ENCODE peak calls at places on chromosome 22, in four cellular contexts. E, I, M and Z are unnamed samples.

GRCh38 chr22:31230871-31231621 is 18.9 kb downstream of the LIMK2 start:
- DNase-seq in M (no peak), I (peak; percentile 75), E (peak; percentile 78), Z (peak; percentile 77)

GRCh38 chr22:44625981-44626687 is 75.9 kb upstream of the PRR5 start:
- DNase-seq in E (peak; percentile 74), I (peak; percentile 64), M (peak; percentile 42), Z (peak; percentile 77)

GRCh38 chr22:48942698-48943566 is 884.7 kb downstream of the BRD1 start:
- DNase-seq in I (no peak), E (no peak), M (no peak), Z (no peak)

GRCh38 chr22:30538280-30538679 is 8.3 kb downstream of the SEC14L6 start:
- DNase-seq in E (no peak), I (peak; percentile 27), M (no peak), Z (no peak)

GRCh38 chr22:39012525-39013516 is 1.2 kb upstream of the APOBEC3C start:
- DNase-seq in E (no peak), M (no peak), I (no peak), Z (peak; percentile 38)

GRCh38 chr22:22974156-22974555 is 86.5 kb downstream of the IGLL5 start:
- DNase-seq in I (no peak), E (no peak), M (no peak), Z (no peak)

GRCh38 chr22:43983808-43984207 is 28.6 kb downstream of the SAMM50 start:
- DNase-seq in M (no peak), E (no peak), I (no peak), Z (no peak)

GRCh38 chr22:46198274-46198673 is 47.9 kb downstream of the PPARA start:
- DNase-seq in M (no peak), I (no peak), E (no peak), Z (no peak)

GRCh38 chr22:23240639-23241389 is 60.5 kb downstream of the BCR start:
- DNase-seq in M (no peak), I (peak; percentile 46), E (peak; percentile 43), Z (no peak)

GRCh38 chr22:48366056-48366455 is 1461.6 kb downstream of the BRD1 start:
- DNase-seq in E (no peak), M (no peak), I (no peak), Z (no peak)

DNA sequence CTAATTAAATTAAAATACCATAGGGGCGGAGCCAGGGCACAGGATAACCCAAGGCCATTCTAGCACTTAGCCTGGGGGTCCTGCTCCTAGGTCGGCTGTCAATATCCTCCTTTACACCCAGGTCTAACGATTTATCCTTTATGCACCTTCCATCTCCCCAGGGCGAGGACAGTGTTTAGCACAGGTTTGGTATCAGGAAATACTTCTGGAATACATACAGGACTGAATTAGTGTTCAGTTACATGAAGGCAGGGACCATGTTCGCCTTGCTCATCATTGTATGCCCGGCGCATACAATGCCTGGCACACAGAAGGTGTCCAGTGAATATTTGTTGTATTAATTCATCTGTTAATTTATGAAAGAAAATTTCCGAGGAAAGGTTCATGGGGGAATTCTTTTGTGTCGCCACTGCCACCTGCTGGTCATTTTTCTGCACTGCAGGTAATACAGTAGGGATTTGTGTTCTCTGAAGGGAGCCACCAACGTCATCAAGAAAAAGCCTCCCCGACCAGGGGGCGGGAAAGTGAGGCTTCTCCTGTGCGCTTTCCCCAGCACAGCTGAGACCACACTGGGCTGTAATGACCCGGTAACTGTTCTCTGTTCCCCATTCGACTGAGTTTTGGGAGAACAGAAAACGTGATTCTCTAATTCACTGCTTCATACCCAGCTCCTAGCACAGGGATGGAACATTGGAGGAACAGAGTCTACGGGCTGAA is 68.7 kb upstream of the ASPHD2 start:
- DNase-seq in M (peak; percentile 49), E (peak; percentile 83), I (peak; percentile 86), Z (peak; percentile 68)
- H3K4me3 ChIP-seq in M (no peak overlapping the region), E (no peak overlapping the region), I (no peak overlapping the region), Z (no peak overlapping the region)

DNA sequence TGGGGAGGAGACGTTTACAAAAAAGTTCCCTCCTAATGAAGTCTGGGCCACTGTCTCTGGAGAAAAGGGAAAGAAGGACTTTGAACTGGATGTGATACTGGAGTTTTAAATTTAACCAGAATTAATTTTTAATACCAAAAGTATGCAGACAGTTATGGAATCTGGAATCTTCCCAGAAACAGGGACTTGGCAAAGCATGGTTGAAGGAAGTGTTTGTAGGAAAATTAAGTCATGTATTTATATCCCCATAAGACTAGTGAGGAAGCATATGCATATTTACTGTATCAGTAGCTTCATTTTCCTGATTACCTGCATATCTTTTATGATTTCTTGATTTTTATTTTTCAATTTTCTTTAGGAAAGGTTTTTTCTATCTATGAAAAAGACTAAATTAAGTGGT is 215.5 kb downstream of the TTC28 start:
- DNase-seq in E (no peak), I (no peak), M (no peak), Z (no peak)
- H3K4me3 ChIP-seq in E (no peak overlapping the region), I (no peak overlapping the region), M (no peak overlapping the region), Z (no peak overlapping the region)

DNA sequence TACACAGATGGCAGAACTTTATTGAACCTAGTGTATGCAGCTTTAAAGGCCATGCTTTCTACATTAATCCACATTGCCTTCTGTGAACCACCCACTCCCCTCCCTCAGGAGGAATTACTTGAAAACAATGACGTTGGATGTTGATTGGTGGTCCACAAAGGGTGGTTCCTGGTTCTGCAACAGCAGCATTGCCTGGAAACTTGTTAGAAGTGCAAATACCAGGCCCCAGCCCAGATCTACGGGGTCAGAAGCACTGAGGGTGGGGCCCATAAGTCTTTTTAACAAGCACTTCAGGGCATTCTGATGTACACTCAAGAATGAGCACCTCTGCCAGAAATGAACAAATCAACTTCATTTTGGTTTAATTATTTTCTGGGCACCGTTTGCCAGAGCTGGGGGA is 91.0 kb downstream of the ISX start:
- DNase-seq in I (no peak), M (no peak), E (no peak), Z (no peak)
- H3K4me3 ChIP-seq in I (no peak overlapping the region), M (no peak overlapping the region), E (no peak overlapping the region), Z (no peak overlapping the region)

GRCh38 chr22:21020802-21021429 is 6.0 kb downstream of the P2RX6 start:
- DNase-seq in E (no peak), I (peak; percentile 15), M (no peak), Z (no peak)
- H3K4me3 ChIP-seq in E (no peak overlapping the region), I (no peak overlapping the region), M (no peak overlapping the region), Z (no peak overlapping the region)

GRCh38 chr22:24411256-24412004 is 16.0 kb upstream of the ADORA2A start:
- DNase-seq in M (no peak), I (no peak), E (no peak), Z (no peak)
- H3K4me3 ChIP-seq in M (no peak overlapping the region), I (no peak overlapping the region), E (no peak overlapping the region), Z (no peak overlapping the region)

GRCh38 chr22:36930041-36930935 is 16.9 kb downstream of the CSF2RB start:
- DNase-seq in I (no peak), M (no peak), E (no peak), Z (no peak)
- H3K4me3 ChIP-seq in I (no peak overlapping the region), M (no peak overlapping the region), E (no peak overlapping the region), Z (no peak overlapping the region)

DNA sequence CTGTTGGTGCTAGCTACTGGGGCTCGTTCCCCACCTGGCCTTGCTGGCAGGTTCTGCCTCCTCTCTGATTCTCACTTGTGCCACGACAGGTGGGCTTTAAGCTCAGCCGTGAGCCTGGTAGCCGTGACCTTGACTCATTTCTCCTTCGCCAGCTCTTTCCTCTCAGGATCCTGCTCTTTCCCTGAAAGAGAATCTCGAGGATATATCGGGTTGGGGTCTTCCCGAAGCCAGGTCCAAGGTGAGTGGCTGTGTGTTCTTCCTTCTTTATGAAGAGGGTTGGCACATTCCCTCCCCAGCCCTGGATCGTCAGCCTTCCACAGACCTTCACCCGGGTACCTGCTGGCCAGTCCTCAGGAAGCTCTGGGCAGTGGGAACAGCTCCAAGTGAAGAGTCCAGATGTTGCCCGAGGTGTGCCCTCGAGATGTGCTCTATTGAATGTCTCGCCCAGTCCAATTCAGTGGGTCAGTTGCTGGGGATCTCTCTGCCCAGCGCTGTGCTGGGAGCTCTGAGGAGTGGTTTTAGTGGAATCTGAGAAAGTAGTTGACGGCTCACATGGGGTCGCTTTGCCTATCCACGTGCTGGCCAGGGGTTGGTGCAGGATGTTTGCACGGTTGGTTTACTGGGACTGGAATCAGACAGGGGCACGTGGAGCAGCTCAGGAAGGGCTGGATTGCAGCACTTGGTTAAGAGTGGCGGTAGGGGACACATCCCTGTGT is 1.4 kb downstream of the ZNF74 start:
- DNase-seq in I (no peak), E (no peak), M (no peak), Z (no peak)
- H3K4me3 ChIP-seq in I (no peak overlapping the region), E (no peak overlapping the region), M (no peak overlapping the region), Z (no peak overlapping the region)

DNA sequence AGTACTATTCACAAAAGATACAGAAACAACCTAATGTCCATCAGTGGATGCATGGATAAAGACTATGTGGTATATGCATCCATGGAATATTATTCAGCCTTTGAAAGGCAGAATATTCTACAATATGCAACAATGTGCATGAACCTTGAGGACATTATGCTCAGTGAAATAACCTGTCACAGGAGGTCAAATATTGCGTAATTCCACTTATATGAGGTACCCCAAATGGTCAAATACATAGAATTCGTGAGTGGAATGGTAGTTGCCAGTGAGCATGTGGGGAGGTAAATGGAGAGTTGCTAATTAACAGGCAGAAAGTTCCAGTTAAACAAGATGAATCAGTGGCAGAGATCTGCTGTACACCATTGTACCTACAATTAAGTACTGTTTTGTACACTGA is 3.6 kb upstream of the SLC5A4 start:
- DNase-seq in M (no peak), E (no peak), I (no peak), Z (no peak)
- H3K4me3 ChIP-seq in M (no peak overlapping the region), E (no peak overlapping the region), I (no peak overlapping the region), Z (no peak overlapping the region)

GRCh38 chr22:50270302-50271010 is at the start of gene MAPK11:
- DNase-seq in M (no peak), I (peak; percentile 72), E (peak; percentile 73), Z (peak; percentile 67)

GRCh38 chr22:50266994-50267393 is 3.2 kb downstream of the MAPK11 start:
- DNase-seq in M (no peak), I (no peak), E (no peak), Z (no peak)

GRCh38 chr22:50269573-50270301 is 443 bp downstream of the MAPK11 start:
- DNase-seq in E (peak; percentile 46), I (peak; percentile 32), M (no peak), Z (peak; percentile 45)

GRCh38 chr22:50268655-50269113 is 1.5 kb downstream of the MAPK11 start:
- DNase-seq in I (no peak), E (peak; percentile 54), M (no peak), Z (no peak)

GRCh38 chr22:50267591-50268390 is 2.4 kb downstream of the MAPK11 start:
- DNase-seq in E (peak; percentile 73), I (peak; percentile 55), M (peak; percentile 64), Z (peak; percentile 54)
- H3K4me3 ChIP-seq in E (no peak overlapping the region), I (peak overlapping the region; percentile 31), M (peak overlapping the region; percentile 11), Z (no peak overlapping the region)

GRCh38 chr22:36413022-36413770 is 25.4 kb upstream of the MYH9 start:
- DNase-seq in I (peak; percentile 54), E (no peak), M (no peak), Z (no peak)

GRCh38 chr22:36406721-36407120 is 19.0 kb upstream of the MYH9 start:
- DNase-seq in I (no peak), E (no peak), M (no peak), Z (no peak)

GRCh38 chr22:36411589-36412258 is 24.0 kb upstream of the MYH9 start:
- DNase-seq in I (no peak), M (no peak), E (peak; percentile 86), Z (no peak)

GRCh38 chr22:36409067-36409466 is 21.3 kb upstream of the MYH9 start:
- DNase-seq in I (no peak), M (no peak), E (no peak), Z (no peak)

GRCh38 chr22:36409911-36410756 is 22.4 kb upstream of the MYH9 start:
- DNase-seq in E (peak; percentile 98), M (peak; percentile 99), I (no peak), Z (peak; percentile 73)
- H3K4me3 ChIP-seq in E (no peak overlapping the region), M (no peak overlapping the region), I (no peak overlapping the region), Z (peak overlapping the region; percentile 47)